ENCODE peak calls at places on chromosome 18, in seven cellular contexts. S is suprapubic skin; M is AG04449; W is activated CD4-positive, alpha-beta T cell treated with anti-CD3 and anti-CD28 coated beads, Interleukin-2, amount 50 U/mL, for 1 hour; U is fibroblast of mammary gland; Z is EH; C is DMS153. O is an unnamed sample.

GRCh38 chr18:4658804-4659203 is 203.7 kb upstream of the DLGAP1 start:
- DNase-seq in U (no peak), W (no peak), M (no peak), Z (no peak), S (no peak), C (no peak), O (no peak)

GRCh38 chr18:8142932-8143331 is 466.3 kb upstream of the RAB12 start:
- DNase-seq in M (no peak), C (no peak), U (no peak), W (no peak), S (no peak), Z (no peak), O (no peak)

GRCh38 chr18:46728219-46728930 is 28.5 kb downstream of the ST8SIA5 start:
- DNase-seq in U (no peak), Z (no peak), W (no peak), S (no peak), M (no peak), C (no peak), O (no peak)

GRCh38 chr18:49616618-49617328 is 54.9 kb downstream of the LIPG start:
- DNase-seq in Z (no peak), M (no peak), U (no peak), S (no peak), W (no peak), C (no peak), O (no peak)

GRCh38 chr18:58674863-58675472 is 3.7 kb downstream of the MALT1 start:
- DNase-seq in M (no peak), Z (peak; percentile 58), S (no peak), U (no peak), C (no peak), W (no peak), O (no peak)

GRCh38 chr18:8998481-8999217 is 103.8 kb upstream of the NDUFV2 start:
- DNase-seq in S (no peak), U (peak; percentile 25), M (no peak), C (no peak), Z (peak; percentile 78), W (no peak), O (no peak)

GRCh38 chr18:33716061-33716683 is 138.2 kb downstream of the ASXL3 start:
- DNase-seq in Z (no peak), W (no peak), S (no peak), M (no peak), U (no peak), C (no peak), O (no peak)

GRCh38 chr18:68676913-68677312 is 38.0 kb downstream of the TMX3 start:
- DNase-seq in M (no peak), W (no peak), S (no peak), Z (peak; percentile 53), C (no peak), U (peak; percentile 27), O (no peak)

GRCh38 chr18:67919316-67919715 is 402.8 kb upstream of the DSEL start:
- DNase-seq in C (no peak), U (peak; percentile 20), W (no peak), Z (no peak), S (no peak), M (no peak), O (no peak)

GRCh38 chr18:48814490-48815181 is 136.1 kb downstream of the SMAD7 start:
- DNase-seq in U (no peak), C (no peak), Z (peak; percentile 44), S (peak; percentile 26), M (no peak), W (no peak), O (no peak)

GRCh38 chr18:13386891-13387801 is 168.6 kb downstream of the LDLRAD4 start:
- DNase-seq in U (no peak), Z (no peak), M (no peak), W (no peak), C (no peak), S (peak; percentile 60), O (no peak)

GRCh38 chr18:72541871-72542690 is 2.1 kb downstream of the CBLN2 start:
- DNase-seq in M (no peak), C (peak; percentile 64), S (no peak), W (no peak), U (no peak), Z (no peak), O (no peak)

GRCh38 chr18:54119524-54120019 is 104.9 kb downstream of the MBD2 start:
- DNase-seq in S (no peak), C (peak; percentile 34), W (no peak), Z (peak; percentile 65), U (peak; percentile 76), M (no peak), O (peak; percentile 4)

GRCh38 chr18:74775239-74775638 is 177.6 kb downstream of the ZNF407 start:
- DNase-seq in S (no peak), W (no peak), U (peak; percentile 73), M (peak; percentile 31), Z (peak; percentile 73), C (no peak), O (no peak)

GRCh38 chr18:56314396-56314795 is 324.0 kb downstream of the TXNL1 start:
- DNase-seq in U (peak; percentile 29), S (no peak), C (no peak), W (no peak), M (no peak), Z (peak; percentile 55), O (no peak)

GRCh38 chr18:37551249-37551648 is 14.3 kb downstream of the CELF4 start:
- DNase-seq in U (no peak), S (no peak), C (no peak), M (no peak), Z (no peak), W (no peak), O (no peak)

GRCh38 chr18:36504928-36505327 is 207.4 kb downstream of the FHOD3 start:
- DNase-seq in W (no peak), M (no peak), Z (peak; percentile 28), S (no peak), C (no peak), U (no peak), O (no peak)

GRCh38 chr18:25633563-25633962 is 281.6 kb upstream of the ZNF521 start:
- DNase-seq in C (no peak), U (no peak), W (no peak), M (no peak), S (no peak), Z (no peak), O (no peak)

GRCh38 chr18:27017901-27018500 is 152.5 kb upstream of the AQP4 start:
- DNase-seq in C (no peak), S (no peak), W (no peak), Z (no peak), M (no peak), U (peak; percentile 2), O (no peak)

GRCh38 chr18:77077836-77078456 is 54.6 kb downstream of the MBP start:
- DNase-seq in M (no peak), W (no peak), S (no peak), C (no peak), Z (peak; percentile 65), U (peak; percentile 91), O (no peak)

GRCh38 chr18:69261436-69261835 is 139.3 kb upstream of the DOK6 start:
- DNase-seq in M (no peak), Z (no peak), C (no peak), U (no peak), S (no peak), W (no peak), O (no peak)

GRCh38 chr18:35324926-35325655 is 19.1 kb downstream of the ZNF24 start:
- DNase-seq in C (no peak), M (peak; percentile 59), S (no peak), W (no peak), Z (peak; percentile 83), U (no peak), O (no peak)

GRCh38 chr18:5909130-5909529 is 13.8 kb upstream of the TMEM200C start:
- DNase-seq in Z (no peak), U (no peak), S (no peak), M (no peak), C (no peak), W (no peak), O (no peak)